ENCODE peak calls at places on chromosome 15, in four cellular contexts. L, Z, V and M are unnamed samples.

GRCh38 chr15:76529911-76530310 is 193.3 kb downstream of the ISL2 start:
- DNase-seq in L (no peak), Z (no peak), V (no peak), M (no peak)

GRCh38 chr15:37101634-37102314 is 1.4 kb upstream of the MEIS2 start:
- DNase-seq in L (peak; percentile 57), Z (peak; percentile 87), V (no peak), M (peak; percentile 82)

GRCh38 chr15:52661909-52662308 is 17.3 kb downstream of the ATOSA start:
- DNase-seq in L (no peak), Z (no peak), V (no peak), M (no peak)

GRCh38 chr15:76058714-76059319 is 968 bp upstream of the TMEM266 start:
- DNase-seq in L (no peak), Z (no peak), V (no peak), M (peak; percentile 68)

GRCh38 chr15:80660114-80660513 is 35.0 kb upstream of the ABHD17C start:
- DNase-seq in L (peak; percentile 51), Z (peak; percentile 52), V (no peak), M (peak; percentile 55)

GRCh38 chr15:26712350-26712749 is 60.5 kb downstream of the GABRB3 start:
- DNase-seq in L (no peak), Z (no peak), V (no peak), M (no peak)

GRCh38 chr15:99406716-99407487 is 155.6 kb downstream of the LRRC28 start:
- DNase-seq in L (no peak), Z (no peak), V (no peak), M (no peak)

GRCh38 chr15:23372284-23372683 is 17.7 kb downstream of the GOLGA8S start:
- DNase-seq in L (no peak), Z (no peak), V (no peak), M (no peak)

GRCh38 chr15:23073890-23074631 is 34.7 kb upstream of the TUBGCP5 start:
- DNase-seq in L (peak; percentile 14), Z (no peak), V (no peak), M (no peak)

GRCh38 chr15:57153140-57153539 is 223.2 kb upstream of the CGNL1 start:
- DNase-seq in L (no peak), Z (no peak), V (no peak), M (no peak)

GRCh38 chr15:40787344-40787841 is 17.6 kb downstream of the C15orf62 start:
- DNase-seq in L (peak; percentile 85), Z (no peak), V (no peak), M (no peak)

GRCh38 chr15:59707619-59708018 is 18.5 kb upstream of the BNIP2 start:
- DNase-seq in L (no peak), Z (no peak), V (no peak), M (no peak)

GRCh38 chr15:35289029-35289617 is 204.0 kb upstream of the NANOGP8 start:
- DNase-seq in L (no peak), Z (no peak), V (no peak), M (peak; percentile 42)

GRCh38 chr15:39605146-39605545 is 24.3 kb downstream of the THBS1 start:
- DNase-seq in L (no peak), Z (no peak), V (no peak), M (no peak)

GRCh38 chr15:48603123-48603500 is 42.4 kb downstream of the FBN1 start:
- DNase-seq in L (no peak), Z (no peak), V (no peak), M (no peak)

GRCh38 chr15:44215594-44215993 is 20.5 kb upstream of the FRMD5 start:
- DNase-seq in L (no peak), Z (no peak), V (no peak), M (peak; percentile 49)

GRCh38 chr15:98420837-98421236 is 227.5 kb upstream of the IGF1R start:
- DNase-seq in L (no peak), Z (peak; percentile 52), V (no peak), M (no peak)

GRCh38 chr15:78041946-78042345 is 35.6 kb downstream of the TBC1D2B start:
- DNase-seq in L (no peak), Z (no peak), V (no peak), M (no peak)
- TF ChIP-seq EP300 in L (no peak), Z (no peak), V (no peak), M (no peak)

DNA sequence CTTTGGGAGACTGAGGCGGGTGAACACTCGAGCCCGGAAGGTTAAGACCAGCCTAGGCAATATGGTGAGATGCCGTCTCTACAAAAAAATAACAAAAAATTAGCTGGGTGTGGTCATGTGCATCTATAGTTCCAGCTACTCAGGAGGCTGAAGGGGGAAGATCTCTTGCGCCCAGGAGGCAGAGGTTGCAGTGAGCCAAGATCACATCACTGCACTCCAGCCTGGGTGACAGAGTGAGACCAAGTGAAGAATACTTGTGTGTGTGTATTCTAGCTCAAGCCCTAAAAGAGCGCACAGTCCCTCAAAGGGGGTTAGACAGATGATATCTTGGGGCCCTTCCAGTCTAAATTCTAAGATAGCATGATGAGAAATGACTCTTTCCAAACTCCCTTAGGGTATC is 23.7 kb downstream of the DAPK2 start:
- DNase-seq in L (no peak), Z (no peak), V (no peak), M (no peak)
- H3K27ac ChIP-seq in L (peak overlapping the region; percentile 59), Z (no peak overlapping the region), V (no peak overlapping the region), M (no peak overlapping the region)

DNA sequence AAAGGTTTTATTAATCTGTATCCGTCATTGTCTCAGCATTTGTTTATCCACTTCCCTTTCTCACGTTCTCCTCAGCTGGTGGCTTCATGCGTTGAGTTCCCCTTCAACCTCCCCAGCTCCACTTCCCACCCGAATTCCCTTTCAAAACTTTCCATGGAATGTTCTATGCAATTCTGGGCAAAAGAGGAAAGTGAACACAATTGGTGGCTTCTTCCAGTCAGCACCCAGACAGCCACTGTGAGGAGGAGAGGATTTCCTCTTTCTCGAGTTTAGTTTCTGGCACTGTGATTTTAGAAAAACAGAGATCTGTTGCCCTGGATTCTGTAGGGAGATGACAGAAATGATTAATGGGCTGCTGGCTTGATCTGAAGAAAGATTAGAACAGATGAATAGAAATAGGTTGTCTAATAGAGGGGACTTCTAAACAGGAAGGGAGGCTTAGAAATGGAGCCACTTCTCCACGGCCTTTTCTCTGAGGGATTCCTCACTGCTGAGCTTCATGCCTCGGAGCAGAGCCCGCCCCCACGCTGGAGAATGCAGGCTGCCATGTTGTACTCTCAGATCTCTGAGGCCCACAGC is 172.0 kb downstream of the MCTP2 start:
- DNase-seq in L (no peak), Z (no peak), V (no peak), M (no peak)
- TF ChIP-seq CTCF in L (no peak), Z (no peak), V (no peak), M (no peak)

GRCh38 chr15:71687902-71688508 is 122.3 kb upstream of the NR2E3 start:
- DNase-seq in L (no peak), Z (no peak), V (no peak), M (no peak)

GRCh38 chr15:71688509-71689094 is 121.8 kb upstream of the NR2E3 start:
- DNase-seq in L (no peak), Z (no peak), V (no peak), M (no peak)

GRCh38 chr15:71683401-71684274 is 126.7 kb upstream of the NR2E3 start:
- DNase-seq in L (no peak), Z (no peak), V (no peak), M (no peak)

GRCh38 chr15:71686221-71687050 is 123.9 kb upstream of the NR2E3 start:
- DNase-seq in L (no peak), Z (no peak), V (no peak), M (no peak)

GRCh38 chr15:71685420-71685993 is 124.8 kb upstream of the NR2E3 start:
- DNase-seq in L (no peak), Z (no peak), V (no peak), M (no peak)
- TF ChIP-seq EP300 in L (no peak), Z (no peak), V (no peak), M (no peak)

DNA sequence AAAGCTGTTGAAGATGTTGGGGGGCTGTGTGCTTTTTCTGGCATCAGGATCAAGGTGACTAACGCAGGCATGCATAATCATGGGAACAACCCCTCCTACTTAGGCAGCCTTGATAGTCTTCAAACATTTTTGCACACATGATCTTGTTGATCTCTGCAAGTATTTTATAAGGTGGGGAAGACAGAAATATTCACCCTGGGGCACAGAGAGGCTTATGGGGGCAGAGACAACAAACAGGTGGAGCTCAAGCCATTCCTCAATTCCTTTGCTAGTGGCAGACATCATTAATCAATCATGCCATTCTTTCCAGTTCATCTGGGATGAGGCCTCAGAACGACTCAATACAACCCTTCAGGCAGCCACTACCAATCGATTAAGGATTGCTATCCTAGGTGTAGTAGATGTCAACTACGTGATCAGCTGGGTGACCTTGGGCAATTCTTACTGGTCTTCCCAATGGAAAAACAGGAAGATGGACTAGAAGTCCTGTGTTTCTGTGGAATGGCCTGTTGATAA is 110.3 kb upstream of the SMAD3 start:
- DNase-seq in L (no peak), Z (no peak), V (no peak), M (no peak)
- H3K27ac ChIP-seq in L (no peak overlapping the region), Z (no peak overlapping the region), V (no peak overlapping the region), M (no peak overlapping the region)

DNA sequence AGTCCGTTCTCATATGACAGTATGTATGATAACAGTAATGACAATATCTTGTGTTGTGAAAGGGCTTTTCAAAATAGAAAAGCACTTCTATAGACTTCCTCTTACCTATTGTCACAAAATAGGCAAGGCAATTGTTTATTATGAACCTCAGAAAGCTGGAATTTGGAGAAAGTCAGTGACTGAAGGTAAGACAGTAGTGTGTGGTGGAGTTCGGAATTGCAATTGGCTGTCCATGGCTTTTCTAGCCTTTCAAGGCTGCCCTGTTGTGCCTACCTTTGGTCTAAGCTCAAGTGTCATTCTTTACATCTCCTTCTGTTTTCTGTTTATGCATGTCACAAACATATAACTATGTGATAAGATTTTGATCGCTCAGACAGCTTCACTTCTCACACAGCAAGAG is 219.3 kb upstream of the NR2E3 start:
- DNase-seq in L (no peak), Z (no peak), V (no peak), M (peak; percentile 26)
- TF ChIP-seq CTCF in L (no peak), Z (no peak), V (no peak), M (no peak)